ENCODE peak calls at places on chromosomes 6 and 20, in nine cellular contexts. One of them, this sample, is unnamed.

GRCh38 chr6:35435075-35435837 is 16.9 kb upstream of the FANCE start:
- DNase-seq in fibroblast of lung: no peak
- DNase-seq in stimulated activated CD4-positive, alpha-beta T cell treated with anti-CD3 and anti-CD28 coated beads, TNF-alpha, amount 100 ng/mL, for 48 hours: no peak
- DNase-seq in Karpas-422: no peak
- DNase-seq in effector CD4-positive, alpha-beta T cell: no peak
- DNase-seq in activated T-helper 1 cell treated with anti-CD3 and anti-CD28 coated beads, Interleukin-2, amount 50 U/mL, for 16 hours: no peak
- DNase-seq in activated CD4-positive, CD25-positive, alpha-beta regulatory T cell: no peak
- DNase-seq in naive thymus-derived CD4-positive, alpha-beta T cell: no peak
- DNase-seq in fibroblast of gingiva: no peak
- DNase-seq in this sample: no peak

GRCh38 chr6:163398104-163398503 is 16.4 kb upstream of the QKI start:
- DNase-seq in fibroblast of lung: no peak
- DNase-seq in stimulated activated CD4-positive, alpha-beta T cell treated with anti-CD3 and anti-CD28 coated beads, TNF-alpha, amount 100 ng/mL, for 48 hours: no peak
- DNase-seq in Karpas-422: no peak
- DNase-seq in effector CD4-positive, alpha-beta T cell: no peak
- DNase-seq in activated T-helper 1 cell treated with anti-CD3 and anti-CD28 coated beads, Interleukin-2, amount 50 U/mL, for 16 hours: no peak
- DNase-seq in activated CD4-positive, CD25-positive, alpha-beta regulatory T cell: no peak
- DNase-seq in naive thymus-derived CD4-positive, alpha-beta T cell: no peak
- DNase-seq in fibroblast of gingiva: no peak
- DNase-seq in this sample: no peak

GRCh38 chr6:170290306-170291128 is at the start of gene DLL1:
- DNase-seq in fibroblast of lung: no peak
- DNase-seq in stimulated activated CD4-positive, alpha-beta T cell treated with anti-CD3 and anti-CD28 coated beads, TNF-alpha, amount 100 ng/mL, for 48 hours: no peak
- DNase-seq in Karpas-422: peak
- DNase-seq in effector CD4-positive, alpha-beta T cell: no peak
- DNase-seq in activated T-helper 1 cell treated with anti-CD3 and anti-CD28 coated beads, Interleukin-2, amount 50 U/mL, for 16 hours: no peak
- DNase-seq in activated CD4-positive, CD25-positive, alpha-beta regulatory T cell: no peak
- DNase-seq in naive thymus-derived CD4-positive, alpha-beta T cell: peak
- DNase-seq in fibroblast of gingiva: peak
- DNase-seq in this sample: no peak

GRCh38 chr6:70601014-70601413 is 34.3 kb downstream of the SDHAF4 start:
- DNase-seq in fibroblast of lung: no peak
- DNase-seq in stimulated activated CD4-positive, alpha-beta T cell treated with anti-CD3 and anti-CD28 coated beads, TNF-alpha, amount 100 ng/mL, for 48 hours: no peak
- DNase-seq in Karpas-422: no peak
- DNase-seq in effector CD4-positive, alpha-beta T cell: no peak
- DNase-seq in activated T-helper 1 cell treated with anti-CD3 and anti-CD28 coated beads, Interleukin-2, amount 50 U/mL, for 16 hours: no peak
- DNase-seq in activated CD4-positive, CD25-positive, alpha-beta regulatory T cell: no peak
- DNase-seq in naive thymus-derived CD4-positive, alpha-beta T cell: no peak
- DNase-seq in fibroblast of gingiva: no peak
- DNase-seq in this sample: no peak

GRCh38 chr6:1130692-1131091 is 181.2 kb upstream of the FOXQ1 start:
- DNase-seq in fibroblast of lung: no peak
- DNase-seq in stimulated activated CD4-positive, alpha-beta T cell treated with anti-CD3 and anti-CD28 coated beads, TNF-alpha, amount 100 ng/mL, for 48 hours: no peak
- DNase-seq in Karpas-422: no peak
- DNase-seq in effector CD4-positive, alpha-beta T cell: no peak
- DNase-seq in activated T-helper 1 cell treated with anti-CD3 and anti-CD28 coated beads, Interleukin-2, amount 50 U/mL, for 16 hours: no peak
- DNase-seq in activated CD4-positive, CD25-positive, alpha-beta regulatory T cell: no peak
- DNase-seq in naive thymus-derived CD4-positive, alpha-beta T cell: no peak
- DNase-seq in fibroblast of gingiva: no peak
- DNase-seq in this sample: no peak

GRCh38 chr6:135851442-135852271 is at the start of gene PDE7B:
- DNase-seq in fibroblast of lung: peak
- DNase-seq in stimulated activated CD4-positive, alpha-beta T cell treated with anti-CD3 and anti-CD28 coated beads, TNF-alpha, amount 100 ng/mL, for 48 hours: peak
- DNase-seq in Karpas-422: no peak
- DNase-seq in effector CD4-positive, alpha-beta T cell: peak
- DNase-seq in activated T-helper 1 cell treated with anti-CD3 and anti-CD28 coated beads, Interleukin-2, amount 50 U/mL, for 16 hours: no peak
- DNase-seq in activated CD4-positive, CD25-positive, alpha-beta regulatory T cell: no peak
- DNase-seq in naive thymus-derived CD4-positive, alpha-beta T cell: peak
- DNase-seq in fibroblast of gingiva: peak
- DNase-seq in this sample: peak

GRCh38 chr6:127484207-127484858 is 25.1 kb upstream of the KIAA0408 start:
- DNase-seq in fibroblast of lung: peak
- DNase-seq in stimulated activated CD4-positive, alpha-beta T cell treated with anti-CD3 and anti-CD28 coated beads, TNF-alpha, amount 100 ng/mL, for 48 hours: no peak
- DNase-seq in Karpas-422: no peak
- DNase-seq in effector CD4-positive, alpha-beta T cell: no peak
- DNase-seq in activated T-helper 1 cell treated with anti-CD3 and anti-CD28 coated beads, Interleukin-2, amount 50 U/mL, for 16 hours: no peak
- DNase-seq in activated CD4-positive, CD25-positive, alpha-beta regulatory T cell: no peak
- DNase-seq in naive thymus-derived CD4-positive, alpha-beta T cell: no peak
- DNase-seq in fibroblast of gingiva: peak
- DNase-seq in this sample: peak

GRCh38 chr6:7621761-7622160 is 31.8 kb downstream of the SNRNP48 start:
- DNase-seq in fibroblast of lung: no peak
- DNase-seq in stimulated activated CD4-positive, alpha-beta T cell treated with anti-CD3 and anti-CD28 coated beads, TNF-alpha, amount 100 ng/mL, for 48 hours: no peak
- DNase-seq in Karpas-422: no peak
- DNase-seq in effector CD4-positive, alpha-beta T cell: no peak
- DNase-seq in activated T-helper 1 cell treated with anti-CD3 and anti-CD28 coated beads, Interleukin-2, amount 50 U/mL, for 16 hours: no peak
- DNase-seq in activated CD4-positive, CD25-positive, alpha-beta regulatory T cell: no peak
- DNase-seq in naive thymus-derived CD4-positive, alpha-beta T cell: no peak
- DNase-seq in fibroblast of gingiva: peak
- DNase-seq in this sample: peak

GRCh38 chr6:79250107-79250514 is 15.6 kb upstream of the HMGN3 start:
- DNase-seq in fibroblast of lung: no peak
- DNase-seq in stimulated activated CD4-positive, alpha-beta T cell treated with anti-CD3 and anti-CD28 coated beads, TNF-alpha, amount 100 ng/mL, for 48 hours: no peak
- DNase-seq in Karpas-422: peak
- DNase-seq in effector CD4-positive, alpha-beta T cell: no peak
- DNase-seq in activated T-helper 1 cell treated with anti-CD3 and anti-CD28 coated beads, Interleukin-2, amount 50 U/mL, for 16 hours: no peak
- DNase-seq in activated CD4-positive, CD25-positive, alpha-beta regulatory T cell: no peak
- DNase-seq in naive thymus-derived CD4-positive, alpha-beta T cell: no peak
- DNase-seq in fibroblast of gingiva: no peak
- DNase-seq in this sample: no peak

GRCh38 chr6:100453701-100454521 is 10.8 kb downstream of the SIM1 start:
- DNase-seq in fibroblast of lung: no peak
- DNase-seq in stimulated activated CD4-positive, alpha-beta T cell treated with anti-CD3 and anti-CD28 coated beads, TNF-alpha, amount 100 ng/mL, for 48 hours: no peak
- DNase-seq in Karpas-422: no peak
- DNase-seq in effector CD4-positive, alpha-beta T cell: no peak
- DNase-seq in activated T-helper 1 cell treated with anti-CD3 and anti-CD28 coated beads, Interleukin-2, amount 50 U/mL, for 16 hours: no peak
- DNase-seq in activated CD4-positive, CD25-positive, alpha-beta regulatory T cell: no peak
- DNase-seq in naive thymus-derived CD4-positive, alpha-beta T cell: no peak
- DNase-seq in fibroblast of gingiva: no peak
- DNase-seq in this sample: no peak

GRCh38 chr6:138600726-138601125 is 101.4 kb upstream of the NHSL1 start:
- DNase-seq in fibroblast of lung: peak
- DNase-seq in stimulated activated CD4-positive, alpha-beta T cell treated with anti-CD3 and anti-CD28 coated beads, TNF-alpha, amount 100 ng/mL, for 48 hours: no peak
- DNase-seq in Karpas-422: no peak
- DNase-seq in effector CD4-positive, alpha-beta T cell: no peak
- DNase-seq in activated T-helper 1 cell treated with anti-CD3 and anti-CD28 coated beads, Interleukin-2, amount 50 U/mL, for 16 hours: no peak
- DNase-seq in activated CD4-positive, CD25-positive, alpha-beta regulatory T cell: no peak
- DNase-seq in naive thymus-derived CD4-positive, alpha-beta T cell: no peak
- DNase-seq in fibroblast of gingiva: peak
- DNase-seq in this sample: peak

GRCh38 chr6:156957931-156958547 is 180.9 kb downstream of the ARID1B start:
- DNase-seq in fibroblast of lung: peak
- DNase-seq in stimulated activated CD4-positive, alpha-beta T cell treated with anti-CD3 and anti-CD28 coated beads, TNF-alpha, amount 100 ng/mL, for 48 hours: no peak
- DNase-seq in Karpas-422: no peak
- DNase-seq in effector CD4-positive, alpha-beta T cell: no peak
- DNase-seq in activated T-helper 1 cell treated with anti-CD3 and anti-CD28 coated beads, Interleukin-2, amount 50 U/mL, for 16 hours: no peak
- DNase-seq in activated CD4-positive, CD25-positive, alpha-beta regulatory T cell: no peak
- DNase-seq in naive thymus-derived CD4-positive, alpha-beta T cell: no peak
- DNase-seq in fibroblast of gingiva: no peak
- DNase-seq in this sample: no peak

GRCh38 chr20:37395921-37396519 is 50.1 kb downstream of the SRC start:
- DNase-seq in fibroblast of lung: peak
- DNase-seq in stimulated activated CD4-positive, alpha-beta T cell treated with anti-CD3 and anti-CD28 coated beads, TNF-alpha, amount 100 ng/mL, for 48 hours: no peak
- DNase-seq in Karpas-422: no peak
- DNase-seq in effector CD4-positive, alpha-beta T cell: no peak
- DNase-seq in activated T-helper 1 cell treated with anti-CD3 and anti-CD28 coated beads, Interleukin-2, amount 50 U/mL, for 16 hours: no peak
- DNase-seq in activated CD4-positive, CD25-positive, alpha-beta regulatory T cell: no peak
- DNase-seq in naive thymus-derived CD4-positive, alpha-beta T cell: no peak
- DNase-seq in fibroblast of gingiva: no peak
- DNase-seq in this sample: no peak

GRCh38 chr6:157339432-157339831 is 16.1 kb upstream of the TMEM242 start:
- DNase-seq in fibroblast of lung: no peak
- DNase-seq in stimulated activated CD4-positive, alpha-beta T cell treated with anti-CD3 and anti-CD28 coated beads, TNF-alpha, amount 100 ng/mL, for 48 hours: no peak
- DNase-seq in Karpas-422: no peak
- DNase-seq in effector CD4-positive, alpha-beta T cell: no peak
- DNase-seq in activated T-helper 1 cell treated with anti-CD3 and anti-CD28 coated beads, Interleukin-2, amount 50 U/mL, for 16 hours: no peak
- DNase-seq in activated CD4-positive, CD25-positive, alpha-beta regulatory T cell: no peak
- DNase-seq in naive thymus-derived CD4-positive, alpha-beta T cell: no peak
- DNase-seq in fibroblast of gingiva: no peak
- DNase-seq in this sample: no peak

GRCh38 chr6:132286298-132287019 is 114.8 kb downstream of the MOXD1 start:
- DNase-seq in fibroblast of lung: no peak
- DNase-seq in stimulated activated CD4-positive, alpha-beta T cell treated with anti-CD3 and anti-CD28 coated beads, TNF-alpha, amount 100 ng/mL, for 48 hours: no peak
- DNase-seq in Karpas-422: no peak
- DNase-seq in effector CD4-positive, alpha-beta T cell: no peak
- DNase-seq in activated T-helper 1 cell treated with anti-CD3 and anti-CD28 coated beads, Interleukin-2, amount 50 U/mL, for 16 hours: no peak
- DNase-seq in activated CD4-positive, CD25-positive, alpha-beta regulatory T cell: no peak
- DNase-seq in naive thymus-derived CD4-positive, alpha-beta T cell: no peak
- DNase-seq in fibroblast of gingiva: no peak
- DNase-seq in this sample: no peak